ENCODE peak calls at places on chromosomes 7 and 10, in five cellular contexts. M, Y, I, H and C are unnamed samples.

GRCh38 chr10:100007239-100008141 is 2.3 kb downstream of the DNMBP start:
- DNase-seq in M (no peak), Y (no peak), I (no peak), H (no peak), C (no peak)

GRCh38 chr7:28629216-28629848 is 217.0 kb downstream of the CREB5 start:
- DNase-seq in M (no peak), Y (no peak), I (no peak), H (no peak), C (no peak)

GRCh38 chr10:71213761-71214440 is 1.5 kb downstream of the UNC5B start:
- DNase-seq in M (no peak), Y (no peak), I (no peak), H (no peak), C (no peak)

GRCh38 chr7:41190615-41191014 is 512.3 kb downstream of the INHBA start:
- DNase-seq in M (no peak), Y (no peak), I (no peak), H (no peak), C (no peak)

GRCh38 chr10:23557777-23558176 is 118.9 kb downstream of the OTUD1 start:
- DNase-seq in M (no peak), Y (no peak), I (no peak), H (no peak), C (no peak)

GRCh38 chr10:60042262-60042661 is 135.9 kb upstream of the CCDC6 start:
- DNase-seq in M (no peak), Y (no peak), I (no peak), H (no peak), C (no peak)

GRCh38 chr7:98266840-98267239 is 14.6 kb upstream of the BRI3 start:
- DNase-seq in M (no peak), Y (no peak), I (no peak), H (no peak), C (no peak)

GRCh38 chr10:17645591-17646345 is 1.8 kb downstream of the STAM start:
- DNase-seq in M (no peak), Y (no peak), I (no peak), H (peak), C (no peak)

GRCh38 chr10:37812290-37812689 is 45.1 kb downstream of the ZNF248 start:
- DNase-seq in M (no peak), Y (no peak), I (no peak), H (peak), C (no peak)

GRCh38 chr10:33132626-33133025 is 174.6 kb upstream of the ITGB1 start:
- DNase-seq in M (no peak), Y (no peak), I (no peak), H (no peak), C (no peak)

GRCh38 chr7:97732567-97733275 is 835 bp downstream of the TAC1 start:
- DNase-seq in M (no peak), Y (no peak), I (no peak), H (no peak), C (no peak)

GRCh38 chr10:46545861-46546590 is 10.4 kb downstream of the GPRIN2 start:
- DNase-seq in M (no peak), Y (no peak), I (no peak), H (no peak), C (no peak)

GRCh38 chr10:46543379-46544014 is 13.0 kb downstream of the GPRIN2 start:
- DNase-seq in M (no peak), Y (no peak), I (no peak), H (no peak), C (no peak)

GRCh38 chr10:46547331-46547880 is 9.1 kb downstream of the GPRIN2 start:
- DNase-seq in M (no peak), Y (no peak), I (no peak), H (no peak), C (no peak)

GRCh38 chr10:46546591-46547330 is 9.7 kb downstream of the GPRIN2 start:
- DNase-seq in M (no peak), Y (no peak), I (no peak), H (no peak), C (no peak)

GRCh38 chr10:46544989-46545791 is 11.3 kb downstream of the GPRIN2 start:
- DNase-seq in M (no peak), Y (peak), I (no peak), H (no peak), C (no peak)
- TF ChIP-seq CTCF in M (no peak), Y (peak), I (peak), H (peak), C (peak)

GRCh38 chr7:37660614-37661013 is 23.0 kb upstream of the GPR141 start:
- DNase-seq in M (no peak), Y (no peak), I (no peak), H (no peak), C (no peak)
- TF ChIP-seq ATF3 in M (no peak), Y (no peak), I (no peak), H (no peak), C (no peak)

GRCh38 chr7:4077980-4078379 is 604.1 kb upstream of the FOXK1 start:
- DNase-seq in M (no peak), Y (no peak), I (no peak), H (no peak), C (no peak)
- TF ChIP-seq RAD21 in M (no peak), Y (no peak), I (no peak), H (no peak), C (no peak)

GRCh38 chr7:134907000-134907399 is 79.3 kb upstream of the AGBL3 start:
- DNase-seq in M (no peak), Y (no peak), I (no peak), H (no peak), C (no peak)

GRCh38 chr7:134907639-134908038 is 78.7 kb upstream of the AGBL3 start:
- DNase-seq in M (no peak), Y (no peak), I (no peak), H (no peak), C (no peak)

GRCh38 chr7:134908289-134908688 is 78.0 kb upstream of the AGBL3 start:
- DNase-seq in M (no peak), Y (no peak), I (no peak), H (no peak), C (no peak)

GRCh38 chr7:134910214-134910890 is 76.0 kb upstream of the AGBL3 start:
- DNase-seq in M (no peak), Y (no peak), I (no peak), H (peak), C (no peak)

DNA sequence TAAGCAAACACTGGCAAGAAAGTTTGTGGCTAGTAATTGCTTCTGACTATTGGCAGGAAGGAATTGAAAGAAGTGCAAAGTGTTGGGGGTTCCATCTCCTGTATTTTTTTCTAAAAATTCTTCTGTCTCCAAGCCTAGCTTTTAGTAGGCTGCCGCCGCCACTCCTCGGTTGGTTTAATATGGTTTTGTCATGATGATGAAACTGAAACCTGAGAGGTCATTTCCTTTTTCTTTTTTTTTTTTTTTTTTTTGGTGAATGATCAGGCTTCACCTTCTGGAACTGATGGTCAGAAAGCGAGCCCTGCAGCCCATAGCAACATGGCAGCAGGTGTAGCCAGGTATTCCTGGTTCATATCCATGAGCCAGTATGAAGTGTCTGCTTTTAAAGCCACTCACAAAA is 75.3 kb upstream of the AGBL3 start:
- DNase-seq in M (no peak), Y (no peak), I (no peak), H (no peak), C (no peak)
- TF ChIP-seq CTCF in M (no peak), Y (no peak), I (no peak), H (no peak), C (no peak)

DNA sequence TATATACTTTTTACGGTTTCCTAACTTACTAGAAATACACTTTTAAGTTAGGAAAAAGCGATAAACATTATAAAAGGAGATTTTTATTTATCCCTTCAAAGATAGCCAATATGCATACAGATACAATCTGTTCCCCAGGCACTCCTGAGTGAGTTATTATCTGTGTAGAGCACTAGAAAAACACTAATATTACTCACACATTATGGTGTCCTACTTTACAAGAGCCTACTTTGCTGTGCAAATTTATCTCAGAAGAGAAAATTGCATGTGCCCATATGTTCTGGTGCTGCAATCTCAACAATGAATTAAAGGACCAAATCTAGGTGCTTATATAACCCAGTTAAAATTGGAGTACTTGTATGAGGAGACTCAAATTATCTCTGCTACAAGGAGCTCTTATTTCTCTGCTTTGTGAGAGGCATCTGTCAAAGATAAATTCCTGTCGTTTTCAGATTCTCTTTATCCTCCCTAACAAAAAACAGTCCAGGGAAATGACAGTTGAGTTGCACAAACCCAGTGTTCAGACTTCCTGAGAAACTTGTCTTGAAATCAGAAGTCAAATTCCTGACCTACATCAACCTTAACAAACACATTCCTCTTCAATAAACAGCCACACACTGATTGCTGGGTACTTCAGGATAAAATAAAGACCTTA is 28.9 kb downstream of the CPA1 start:
- DNase-seq in M (no peak), Y (no peak), I (no peak), H (no peak), C (no peak)
- TF ChIP-seq ATF3 in M (no peak), Y (no peak), I (no peak), H (no peak), C (no peak)

GRCh38 chr10:72318383-72319262 is 36.1 kb downstream of the DNAJB12 start:
- DNase-seq in M (no peak), Y (no peak), I (no peak), H (no peak), C (no peak)
- TF ChIP-seq RAD21 in M (no peak), Y (no peak), I (no peak), H (no peak), C (no peak)

DNA sequence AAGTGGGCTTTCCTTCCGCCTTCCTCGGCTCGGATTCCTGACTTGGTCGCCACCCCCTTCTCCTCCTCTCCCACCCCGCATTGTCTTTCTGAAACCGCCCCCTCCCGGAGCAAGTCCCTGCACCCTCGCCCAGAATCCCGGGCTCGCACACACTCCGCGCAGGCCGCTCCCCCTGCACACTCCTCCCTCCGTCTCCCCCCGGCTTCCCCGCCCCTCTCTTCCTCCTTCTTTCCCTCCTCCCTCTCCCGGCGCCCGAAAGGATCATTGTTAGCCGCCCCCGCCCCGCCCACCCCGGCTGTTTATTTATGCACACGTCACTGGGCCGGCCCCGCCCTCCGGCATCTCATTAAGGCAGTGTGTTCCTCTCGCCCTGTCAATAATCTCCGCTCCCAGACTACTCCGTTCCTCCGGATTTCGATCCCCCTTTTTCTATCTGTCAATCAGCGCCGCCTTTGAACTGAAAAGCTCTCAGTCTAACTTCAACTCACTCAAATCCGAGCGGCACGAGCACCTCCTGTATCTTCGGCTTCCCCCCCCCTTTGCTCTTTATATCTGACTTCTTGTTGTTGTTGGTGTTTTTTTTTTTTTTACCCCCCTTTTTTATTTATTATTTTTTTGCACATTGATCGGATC is at the start of gene TCF7L2:
- DNase-seq in M (peak), Y (peak), I (peak), H (peak), C (no peak)
- TF ChIP-seq CTCF in M (no peak), Y (no peak), I (no peak), H (peak), C (no peak)

GRCh38 chr10:61986788-61987187 is 85.3 kb downstream of the ARID5B start:
- DNase-seq in M (no peak), Y (no peak), I (no peak), H (no peak), C (no peak)
- TF ChIP-seq ATF3 in M (no peak), Y (no peak), I (no peak), H (no peak), C (no peak)